ENCODE peak calls at places on chromosomes 13 and 19, in seven cellular contexts. R is endothelial cell of umbilical vein, F is heart left ventricle, Z is tibial nerve, K is stomach, M is A549, S is esophagus squamous epithelium. D is an unnamed sample.

GRCh38 chr13:38685974-38686571 is 804 bp upstream of the FREM2 start:
- DNase-seq in R (no peak), F (no peak), Z (no peak), K (no peak), M (peak), S (no peak), D (no peak)

GRCh38 chr13:99955107-99955746 is 16.3 kb downstream of the ZIC5 start:
- DNase-seq in R (no peak), F (no peak), Z (no peak), K (no peak), M (no peak), S (no peak), D (no peak)

GRCh38 chr13:113785051-113786010 is 26.3 kb downstream of the TMEM255B start:
- DNase-seq in R (peak), F (no peak), Z (no peak), K (no peak), M (no peak), S (no peak), D (no peak)

GRCh38 chr13:42821437-42821836 is 40.1 kb downstream of the FAM216B start:
- DNase-seq in R (peak), F (no peak), Z (no peak), K (no peak), M (no peak), S (no peak), D (no peak)

GRCh38 chr13:28532226-28533048 is 37.5 kb upstream of the FLT1 start:
- DNase-seq in R (peak), F (peak), Z (no peak), K (no peak), M (no peak), S (no peak), D (peak)

GRCh38 chr13:111623743-111624505 is 303.5 kb downstream of the TEX29 start:
- DNase-seq in R (no peak), F (no peak), Z (no peak), K (no peak), M (no peak), S (no peak), D (no peak)

GRCh38 chr19:7533281-7533819 is 2.2 kb upstream of the PNPLA6 start:
- DNase-seq in R (peak), F (peak), Z (peak), K (peak), M (peak), S (no peak), D (no peak)

GRCh38 chr13:34223984-34224383 is 406.0 kb downstream of the RFC3 start:
- DNase-seq in R (no peak), F (no peak), Z (no peak), K (no peak), M (peak), S (no peak), D (no peak)

GRCh38 chr13:30726192-30726591 is 9.2 kb upstream of the ALOX5AP start:
- DNase-seq in R (no peak), F (no peak), Z (no peak), K (no peak), M (no peak), S (no peak), D (no peak)

GRCh38 chr19:18919895-18920204 is 335 bp downstream of the DDX49 start:
- DNase-seq in R (no peak), F (no peak), Z (no peak), K (no peak), M (no peak), S (no peak), D (no peak)

GRCh38 chr13:49218493-49219051 is 1.6 kb upstream of the MLNR start:
- DNase-seq in R (no peak), F (no peak), Z (no peak), K (no peak), M (no peak), S (no peak), D (no peak)

GRCh38 chr19:12159773-12160414 is 3.0 kb upstream of the ZNF136 start:
- DNase-seq in R (no peak), F (no peak), Z (no peak), K (no peak), M (no peak), S (no peak), D (no peak)

GRCh38 chr19:12155324-12155723 is 1.2 kb downstream of the ZNF625 start:
- DNase-seq in R (peak), F (no peak), Z (no peak), K (no peak), M (no peak), S (no peak), D (no peak)

DNA sequence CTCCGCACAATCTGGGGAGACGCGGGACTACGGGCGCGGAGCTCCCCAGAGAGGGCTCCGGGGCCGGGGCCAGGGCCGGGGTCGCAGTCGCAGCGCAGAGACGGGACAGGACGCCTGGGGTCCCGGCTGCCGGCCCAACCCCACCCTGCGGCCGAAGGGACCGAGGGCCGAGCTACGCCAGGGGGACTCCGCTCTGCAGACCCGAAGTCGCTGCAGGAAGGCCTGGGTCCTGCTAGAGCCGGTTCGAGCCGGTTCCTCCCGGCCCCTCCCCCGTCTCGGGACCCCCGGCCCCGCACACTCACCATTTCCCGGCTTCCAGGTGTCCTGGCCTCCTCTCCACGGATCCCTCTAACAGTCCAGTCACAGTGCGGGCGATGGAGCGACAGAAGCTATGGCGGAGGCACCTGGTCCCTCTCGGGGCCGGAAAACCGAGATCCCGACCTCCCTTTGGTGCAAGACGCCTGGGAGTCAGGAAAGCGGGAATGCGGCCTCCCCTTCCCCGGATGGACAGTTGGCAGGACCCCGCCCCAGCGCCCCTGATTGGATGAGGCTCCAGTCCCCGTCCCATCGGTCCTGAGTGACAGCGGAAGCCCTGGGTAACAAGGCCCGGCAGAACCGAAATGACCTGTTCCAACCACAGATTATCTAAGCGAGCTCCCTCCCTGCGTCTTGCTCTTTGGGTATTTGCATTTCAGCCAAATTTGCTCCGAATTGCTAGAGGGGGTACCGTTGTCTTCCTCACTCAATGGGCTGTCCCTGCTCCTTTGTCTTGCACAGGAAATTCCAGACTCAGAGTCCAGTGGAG is at the start of gene ZNF625:
- DNase-seq in R (peak), F (peak), Z (peak), K (peak), M (no peak), S (no peak), D (peak)
- TF ChIP-seq POLR2A in R (peak), F (no peak), Z (no peak), K (no peak), M (no peak), S (no peak), D (peak)

GRCh38 chr19:37909661-37910199 is 2.7 kb downstream of the SIPA1L3 start:
- DNase-seq in R (no peak), F (no peak), Z (no peak), K (no peak), M (no peak), S (no peak), D (no peak)

GRCh38 chr19:37920591-37921450 is 13.8 kb downstream of the SIPA1L3 start:
- DNase-seq in R (no peak), F (no peak), Z (no peak), K (peak), M (no peak), S (no peak), D (no peak)

GRCh38 chr19:37914908-37915307 is 7.9 kb downstream of the SIPA1L3 start:
- DNase-seq in R (no peak), F (no peak), Z (no peak), K (no peak), M (no peak), S (no peak), D (no peak)
- TF ChIP-seq POLR2A in R (no peak), F (no peak), Z (no peak), K (no peak), M (no peak), S (no peak), D (no peak)

GRCh38 chr19:27793644-27794443 is 1419.1 kb downstream of the UQCRFS1 start:
- DNase-seq in R (peak), F (peak), Z (peak), K (peak), M (peak), S (peak), D (peak)
- TF ChIP-seq POLR2A in R (no peak), F (no peak), Z (peak), K (no peak), M (peak), S (peak), D (peak)

GRCh38 chr19:2170987-2171348 is 7.2 kb downstream of the DOT1L start:
- DNase-seq in R (no peak), F (no peak), Z (no peak), K (no peak), M (no peak), S (no peak), D (no peak)

GRCh38 chr19:2170219-2170618 is 6.5 kb downstream of the DOT1L start:
- DNase-seq in R (no peak), F (no peak), Z (no peak), K (no peak), M (no peak), S (no peak), D (no peak)

GRCh38 chr19:2173388-2173787 is 9.7 kb downstream of the DOT1L start:
- DNase-seq in R (no peak), F (no peak), Z (no peak), K (no peak), M (no peak), S (no peak), D (no peak)

GRCh38 chr19:2173841-2174577 is 10.3 kb downstream of the DOT1L start:
- DNase-seq in R (no peak), F (no peak), Z (no peak), K (no peak), M (no peak), S (no peak), D (no peak)

DNA sequence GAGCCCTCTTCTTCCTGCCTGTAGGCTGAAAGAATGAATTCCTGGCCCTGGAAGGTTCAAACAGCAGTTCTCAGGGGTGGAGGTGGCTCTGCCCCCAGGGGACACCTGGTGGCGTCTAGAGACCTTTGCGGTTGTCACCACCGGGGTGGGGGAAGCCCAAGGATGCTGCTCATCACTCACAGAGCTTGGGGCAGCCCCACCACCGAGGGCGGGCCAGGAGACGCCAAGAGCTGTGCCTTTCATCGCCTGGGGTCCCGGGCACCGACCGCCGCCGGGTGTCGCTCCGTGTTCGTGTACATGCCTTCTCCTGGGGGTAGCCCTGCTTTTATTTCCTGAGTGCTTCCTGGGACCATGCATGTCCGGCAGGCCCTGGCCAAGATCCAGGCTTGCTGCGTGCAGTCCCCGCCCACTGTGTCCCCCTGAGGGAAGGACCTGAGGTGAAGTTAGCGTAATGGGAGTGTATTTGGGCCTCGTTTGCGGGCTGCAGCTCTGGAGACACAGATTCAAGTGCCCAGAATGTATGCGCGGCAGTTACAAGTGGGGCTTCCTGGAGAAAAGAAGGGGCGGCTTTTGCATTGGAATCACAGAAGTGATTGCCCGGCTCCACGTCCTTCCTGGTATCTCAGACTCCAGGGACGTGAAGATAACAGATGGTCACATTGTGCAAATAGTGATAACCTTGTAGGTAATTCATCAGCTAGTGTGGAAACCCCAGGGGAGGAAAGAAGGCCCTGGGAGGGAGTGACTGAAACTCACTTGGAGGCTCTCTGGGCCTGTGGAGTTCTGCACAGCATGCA is 7.8 kb downstream of the DOT1L start:
- DNase-seq in R (no peak), F (no peak), Z (no peak), K (peak), M (no peak), S (no peak), D (peak)
- TF ChIP-seq POLR2A in R (no peak), F (no peak), Z (no peak), K (no peak), M (no peak), S (no peak), D (no peak)

GRCh38 chr19:13843104-13843921 is 33.6 kb upstream of the NANOS3 start:
- DNase-seq in R (peak), F (no peak), Z (no peak), K (peak), M (peak), S (no peak), D (no peak)

GRCh38 chr19:13839938-13840750 is 36.8 kb upstream of the NANOS3 start:
- DNase-seq in R (peak), F (peak), Z (peak), K (peak), M (peak), S (no peak), D (peak)

GRCh38 chr19:13842294-13843103 is 34.4 kb upstream of the NANOS3 start:
- DNase-seq in R (peak), F (peak), Z (peak), K (peak), M (peak), S (no peak), D (peak)

GRCh38 chr19:13840751-13841338 is 36.1 kb upstream of the NANOS3 start:
- DNase-seq in R (no peak), F (no peak), Z (no peak), K (no peak), M (no peak), S (no peak), D (no peak)

GRCh38 chr19:13841339-13842293 is 35.3 kb upstream of the NANOS3 start:
- DNase-seq in R (no peak), F (no peak), Z (peak), K (peak), M (peak), S (no peak), D (peak)
- TF ChIP-seq POLR2A in R (peak), F (no peak), Z (no peak), K (no peak), M (no peak), S (no peak), D (peak)

DNA sequence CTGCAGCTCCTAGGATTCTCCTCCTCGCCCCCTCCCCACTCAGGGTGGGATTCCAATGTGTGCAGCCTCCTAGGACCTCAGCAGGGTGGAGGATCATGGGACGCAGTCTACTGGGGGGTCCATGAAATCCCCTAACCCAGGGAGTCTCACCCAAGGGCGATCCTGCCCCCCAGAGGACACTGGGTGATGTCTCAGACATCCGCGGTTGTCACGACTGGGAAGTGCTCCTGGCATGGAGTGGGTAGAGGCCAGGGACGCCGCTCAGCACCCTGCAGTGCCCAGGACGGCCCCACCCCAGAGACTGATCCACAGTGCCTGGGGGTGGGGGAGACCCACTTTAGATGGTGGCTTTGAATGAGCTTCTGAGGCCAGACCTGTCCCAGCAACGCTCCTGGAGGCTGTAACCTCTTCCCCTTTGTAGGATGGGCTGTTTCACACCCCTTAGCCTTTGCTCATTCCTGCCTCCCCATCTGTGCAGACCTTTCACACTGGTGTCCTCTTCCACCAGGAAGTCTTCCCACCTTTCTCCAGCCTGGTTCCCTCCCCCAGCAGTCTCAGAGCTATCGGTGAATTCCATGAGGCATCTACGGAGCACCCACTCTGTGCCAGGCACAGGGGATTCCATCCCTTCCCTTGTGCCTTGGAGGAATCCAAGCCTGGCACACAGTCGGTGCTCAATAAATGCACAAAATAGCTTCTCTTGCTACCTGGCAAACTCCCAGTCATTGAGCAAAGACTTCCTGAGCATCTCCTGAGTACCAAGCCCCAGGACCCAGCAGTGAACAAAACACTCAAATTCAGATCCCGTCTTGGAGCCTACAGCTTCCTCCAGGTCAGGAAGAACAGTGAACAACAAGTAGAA is 10.5 kb downstream of the SMIM24 start:
- DNase-seq in R (no peak), F (no peak), Z (no peak), K (no peak), M (no peak), S (no peak), D (no peak)
- TF ChIP-seq POLR2A in R (no peak), F (no peak), Z (no peak), K (no peak), M (no peak), S (no peak), D (no peak)